ENCODE peak calls at places on chromosomes 5 and 9, in six cellular contexts. A, G, E, F, T and U are unnamed samples.

GRCh38 chr5:171432581-171433351 is 13.3 kb downstream of the FGF18 start:
- DNase-seq in A (no peak), G (no peak), E (no peak), F (no peak), T (peak), U (no peak)

GRCh38 chr9:121206516-121207370 is 5.1 kb upstream of the RAB14 start:
- DNase-seq in A (peak), G (no peak), E (peak), F (no peak), T (no peak), U (no peak)

GRCh38 chr9:90642570-90643539 is at the start of gene DIRAS2:
- DNase-seq in A (peak), G (peak), E (peak), F (peak), T (no peak), U (no peak)

GRCh38 chr9:93259490-93260289 is 75.8 kb downstream of the WNK2 start:
- DNase-seq in A (no peak), G (no peak), E (no peak), F (no peak), T (peak), U (no peak)

GRCh38 chr5:83343345-83343744 is 128.2 kb upstream of the VCAN start:
- DNase-seq in A (no peak), G (no peak), E (no peak), F (no peak), T (no peak), U (no peak)

GRCh38 chr5:158126442-158127399 is 267.8 kb upstream of the CLINT1 start:
- DNase-seq in A (peak), G (no peak), E (no peak), F (no peak), T (no peak), U (no peak)

GRCh38 chr5:132677191-132677590 is 3.4 kb downstream of the IL4 start:
- DNase-seq in A (peak), G (peak), E (peak), F (no peak), T (no peak), U (peak)

GRCh38 chr5:10555134-10555733 is 8.6 kb upstream of the ANKRD33B start:
- DNase-seq in A (peak), G (no peak), E (peak), F (no peak), T (peak), U (no peak)

GRCh38 chr9:120324996-120325642 is 254.8 kb downstream of the CDK5RAP2 start:
- DNase-seq in A (no peak), G (peak), E (no peak), F (no peak), T (no peak), U (no peak)

GRCh38 chr9:131627326-131627845 is 82.1 kb downstream of the PRRT1B start:
- DNase-seq in A (peak), G (no peak), E (peak), F (no peak), T (no peak), U (no peak)

GRCh38 chr5:561408-561807 is 37.2 kb upstream of the SLC9A3 start:
- DNase-seq in A (no peak), G (no peak), E (no peak), F (no peak), T (peak), U (no peak)

GRCh38 chr5:135973323-135974018 is 18.7 kb upstream of the LECT2 start:
- DNase-seq in A (peak), G (no peak), E (peak), F (no peak), T (no peak), U (peak)

GRCh38 chr5:622946-623522 is 10.9 kb downstream of the CEP72 start:
- DNase-seq in A (no peak), G (no peak), E (no peak), F (no peak), T (peak), U (no peak)

GRCh38 chr5:74895906-74896305 is 29.7 kb upstream of the FAM169A start:
- DNase-seq in A (peak), G (no peak), E (peak), F (no peak), T (no peak), U (peak)

GRCh38 chr5:132451387-132451786 is 39.2 kb downstream of the IRF1 start:
- DNase-seq in A (no peak), G (no peak), E (peak), F (no peak), T (no peak), U (no peak)

GRCh38 chr5:110086658-110087388 is 397.1 kb downstream of the MAN2A1 start:
- DNase-seq in A (peak), G (no peak), E (peak), F (no peak), T (peak), U (peak)

GRCh38 chr5:9399094-9399493 is 146.8 kb downstream of the SEMA5A start:
- DNase-seq in A (no peak), G (no peak), E (no peak), F (no peak), T (no peak), U (no peak)

GRCh38 chr5:126624534-126624933 is 23.8 kb downstream of the PHAX start:
- DNase-seq in A (peak), G (no peak), E (peak), F (no peak), T (no peak), U (peak)

GRCh38 chr5:181028032-181028819 is 11.8 kb upstream of the BTNL9 start:
- DNase-seq in A (no peak), G (no peak), E (no peak), F (no peak), T (no peak), U (no peak)

GRCh38 chr5:144298658-144299057 is 128.0 kb downstream of the KCTD16 start:
- DNase-seq in A (no peak), G (no peak), E (no peak), F (no peak), T (no peak), U (no peak)

GRCh38 chr9:37501957-37502596 is 16.3 kb downstream of the POLR1E start:
- DNase-seq in A (no peak), G (no peak), E (no peak), F (no peak), T (no peak), U (no peak)

GRCh38 chr9:129612123-129612522 is 8.8 kb downstream of the C9orf50 start:
- DNase-seq in A (no peak), G (no peak), E (no peak), F (no peak), T (no peak), U (no peak)
- TF ChIP-seq CTCF in A (no peak), G (no peak), E (no peak), F (no peak), T (no peak), U (no peak)

GRCh38 chr9:134373269-134373668 is 47.0 kb downstream of the RXRA start:
- DNase-seq in A (no peak), G (no peak), E (no peak), F (no peak), T (no peak), U (no peak)

GRCh38 chr9:134375011-134375390 is 48.7 kb downstream of the RXRA start:
- DNase-seq in A (peak), G (no peak), E (peak), F (no peak), T (peak), U (no peak)

GRCh38 chr9:134375430-134376385 is 49.5 kb downstream of the RXRA start:
- DNase-seq in A (peak), G (peak), E (peak), F (no peak), T (peak), U (no peak)

GRCh38 chr9:134373953-134374300 is 47.7 kb downstream of the RXRA start:
- DNase-seq in A (no peak), G (no peak), E (no peak), F (no peak), T (no peak), U (no peak)

DNA sequence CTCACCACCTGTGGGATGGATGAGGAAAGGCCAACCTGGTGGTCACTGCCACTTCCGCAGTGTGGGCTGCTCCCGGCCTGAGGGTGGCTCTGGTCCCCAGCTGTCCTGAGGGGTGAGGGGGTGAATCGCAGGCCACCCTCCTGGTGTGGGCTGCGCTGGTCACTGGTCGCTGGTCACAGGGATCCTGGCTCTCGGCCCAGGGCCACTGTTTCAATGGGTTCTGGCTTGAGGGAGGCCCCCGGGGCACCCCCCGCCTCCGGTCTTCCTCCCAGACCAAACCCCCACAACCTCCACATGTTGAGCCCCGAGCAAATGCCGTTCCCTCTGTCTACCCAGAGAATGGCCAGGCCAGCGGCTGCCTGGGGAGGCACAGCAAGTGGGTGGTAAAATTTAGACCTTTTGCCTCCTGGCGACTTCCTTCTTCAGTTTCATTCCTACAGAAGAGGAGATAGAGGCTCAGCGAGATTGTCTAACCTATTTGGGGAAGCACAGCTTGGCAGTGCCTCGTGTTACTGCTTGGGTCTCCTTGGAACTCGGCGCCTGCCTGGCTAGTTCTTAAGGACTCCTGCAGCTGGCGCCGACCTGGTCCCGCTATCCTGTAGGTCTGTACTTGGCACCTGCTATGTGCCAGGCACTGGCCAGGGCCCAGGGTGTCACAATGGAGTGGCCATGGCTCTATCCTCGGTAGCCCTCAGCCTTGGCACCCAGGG is 48.2 kb downstream of the RXRA start:
- DNase-seq in A (no peak), G (no peak), E (no peak), F (no peak), T (peak), U (no peak)
- TF ChIP-seq CTCF in A (no peak), G (no peak), E (no peak), F (no peak), T (no peak), U (no peak)

DNA sequence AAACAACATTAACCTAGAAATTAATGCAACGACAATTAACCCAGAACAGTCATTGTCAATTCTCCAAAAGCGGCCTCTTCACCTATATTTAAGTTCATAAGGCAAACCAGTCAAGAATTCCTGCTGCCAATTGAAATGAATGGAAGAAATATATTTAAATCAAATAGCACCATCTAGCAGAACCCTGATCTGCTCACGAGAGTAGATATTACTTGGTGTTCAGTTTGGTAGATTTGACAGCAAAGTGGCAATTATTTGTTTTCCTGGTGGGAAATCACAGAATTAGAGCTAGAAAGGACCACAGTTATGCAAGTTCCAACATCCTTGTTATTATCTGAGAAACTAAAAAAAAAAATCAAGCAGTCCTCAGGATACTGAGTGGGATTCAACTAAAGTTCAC is 2.3 kb downstream of the SSBP2 start:
- DNase-seq in A (peak), G (no peak), E (no peak), F (no peak), T (no peak), U (no peak)
- TF ChIP-seq CTCF in A (peak), G (no peak), E (no peak), F (no peak), T (no peak), U (no peak)

DNA sequence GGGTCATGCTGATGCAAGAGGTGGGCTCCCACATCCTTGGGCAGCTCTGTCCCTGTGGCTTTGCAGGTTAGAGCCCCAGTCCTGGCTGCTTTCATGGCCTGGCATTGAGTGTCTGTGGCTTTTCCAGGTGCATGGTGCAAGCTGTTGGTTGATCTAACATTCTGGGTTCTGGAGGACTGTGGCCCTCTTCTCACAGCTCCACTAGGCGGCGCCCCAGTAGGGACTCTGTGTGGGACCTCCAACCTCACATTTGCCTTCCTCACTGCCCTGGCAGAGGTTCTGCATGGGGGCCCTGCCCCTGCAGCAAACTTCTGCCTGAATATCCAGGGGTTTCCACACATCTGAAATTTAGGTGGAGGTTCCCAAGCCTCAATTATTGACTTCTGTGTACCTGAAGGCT is 150.1 kb downstream of the NNT start:
- DNase-seq in A (no peak), G (no peak), E (no peak), F (no peak), T (no peak), U (no peak)
- TF ChIP-seq CTCF in A (no peak), G (no peak), E (no peak), F (no peak), T (no peak), U (no peak)

DNA sequence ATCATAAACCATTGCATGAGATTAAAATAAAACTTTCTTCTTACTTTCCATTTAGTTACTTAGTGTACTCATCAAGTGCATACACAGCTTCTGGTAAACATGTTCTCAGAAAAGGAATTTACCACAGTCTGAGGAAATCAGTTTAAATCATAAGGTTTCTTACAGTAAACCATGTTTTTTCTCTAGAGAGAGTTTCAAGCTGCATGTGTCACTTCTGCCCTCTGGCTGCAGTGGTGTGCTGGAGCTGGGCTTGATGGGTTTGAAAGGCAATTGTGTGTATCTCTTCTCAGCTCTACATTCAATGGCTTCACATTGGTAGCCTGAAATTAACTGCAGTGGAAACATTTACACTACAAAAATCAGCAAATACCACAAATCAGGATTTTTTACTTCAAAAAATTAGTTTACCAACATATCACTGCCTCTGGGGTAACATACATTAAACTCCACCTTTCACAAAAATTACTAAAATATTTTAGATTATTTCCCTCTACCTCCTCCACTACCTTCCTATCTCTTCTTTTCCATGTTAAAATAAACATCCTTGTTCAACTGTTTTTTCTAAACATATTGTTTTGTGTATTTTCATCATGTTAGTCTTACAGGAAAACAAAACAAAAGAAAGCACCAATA is 414.3 kb downstream of the ANXA1 start:
- DNase-seq in A (peak), G (peak), E (peak), F (no peak), T (no peak), U (no peak)
- TF ChIP-seq CTCF in A (peak), G (peak), E (no peak), F (peak), T (no peak), U (peak)

DNA sequence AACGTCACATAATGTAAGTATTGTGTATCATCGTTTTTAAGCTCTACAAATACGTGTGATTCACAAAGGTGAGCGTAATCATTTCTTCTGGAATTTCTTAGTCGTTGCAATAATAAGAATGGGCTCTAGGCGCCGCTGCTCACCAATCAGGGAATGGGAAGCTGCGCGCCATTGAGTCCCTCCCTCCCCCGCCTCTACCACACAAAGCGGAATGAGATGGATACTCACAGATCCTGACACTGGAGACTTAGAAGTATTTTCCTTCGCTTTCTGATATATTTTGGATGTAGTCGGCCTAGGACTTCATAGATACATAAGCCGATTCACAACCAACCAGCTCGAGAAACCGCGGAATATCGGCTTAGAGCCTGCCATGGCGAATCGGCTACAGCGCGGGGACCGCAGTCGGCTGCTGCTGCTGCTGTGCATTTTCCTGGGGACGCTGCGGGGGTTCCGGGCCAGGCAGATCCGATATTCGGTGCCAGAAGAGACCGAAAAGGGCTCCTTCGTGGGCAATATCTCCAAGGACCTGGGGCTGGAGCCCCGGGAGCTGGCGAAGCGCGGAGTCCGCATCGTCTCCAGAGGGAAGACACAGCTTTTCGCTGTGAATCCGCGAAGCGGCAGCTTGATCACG is at the start of gene PCDHGA11:
- DNase-seq in A (peak), G (no peak), E (peak), F (no peak), T (no peak), U (peak)
- TF ChIP-seq CTCF in A (peak), G (peak), E (peak), F (peak), T (no peak), U (peak)

GRCh38 chr9:85142461-85143401 is 473.2 kb downstream of the NTRK2 start:
- DNase-seq in A (no peak), G (peak), E (peak), F (no peak), T (no peak), U (no peak)
- TF ChIP-seq CTCF in A (no peak), G (peak), E (no peak), F (peak), T (peak), U (peak)

DNA sequence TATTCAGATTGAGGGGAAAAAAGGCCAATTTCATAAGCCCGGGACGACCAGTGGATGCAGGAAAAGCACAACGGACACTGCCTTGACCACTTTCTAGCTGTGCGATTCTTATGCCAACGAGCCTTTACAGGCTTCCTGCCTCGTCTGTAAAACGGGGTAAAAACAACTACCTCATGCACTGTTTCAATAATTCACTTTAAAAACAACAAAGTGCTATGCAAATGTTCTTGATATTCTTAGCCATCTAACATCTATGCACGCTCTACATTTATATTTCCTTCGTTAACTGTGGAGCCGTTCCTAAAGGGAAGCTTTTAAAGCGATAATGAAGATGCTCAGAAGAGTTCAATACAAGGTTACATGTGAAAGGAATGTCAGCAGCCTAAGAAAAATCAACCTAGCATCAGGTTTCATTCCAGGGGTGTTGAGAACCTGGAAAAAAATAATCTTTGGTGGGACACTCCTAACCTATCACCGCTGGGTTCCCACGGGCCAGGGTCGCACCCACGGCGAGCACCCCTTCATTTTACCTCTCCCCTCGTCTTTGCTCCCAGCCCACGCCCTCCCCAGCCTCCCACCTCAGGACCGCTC is 995 bp downstream of the ARSB start:
- DNase-seq in A (peak), G (no peak), E (peak), F (no peak), T (no peak), U (no peak)
- TF ChIP-seq CTCF in A (no peak), G (no peak), E (no peak), F (no peak), T (peak), U (no peak)